ENCODE peak calls at places on chromosomes 3 and 15, in nine cellular contexts. L is GM12865; Q is fibroblast of mammary gland; U is stimulated activated CD8-positive, alpha-beta memory T cell treated with anti-CD3 and anti-CD28 coated beads, Interleukin-4, amount 100 ng/mL, for 48 hours; K is naive thymus-derived CD8-positive, alpha-beta T cell; N is astrocyte of the spinal cord; Z is AG20443; P is GM04503; W is psoas muscle. M is an unnamed sample.

GRCh38 chr15:31212956-31213694 is 111.6 kb upstream of the TRPM1 start:
- DNase-seq in L (no peak), Q (no peak), U (no peak), K (no peak), N (no peak), Z (no peak), P (no peak), W (no peak), M (no peak)

GRCh38 chr3:42666022-42666421 is 12.5 kb downstream of the ZBTB47 start:
- DNase-seq in L (no peak), Q (no peak), U (peak), K (no peak), N (no peak), Z (peak), P (no peak), W (no peak), M (no peak)

GRCh38 chr3:4504340-4505261 is 11.5 kb downstream of the ITPR1 start:
- DNase-seq in L (peak), Q (peak), U (peak), K (peak), N (no peak), Z (no peak), P (no peak), W (no peak), M (no peak)

GRCh38 chr3:122794779-122795673 is at the start of gene SLC49A4:
- DNase-seq in L (peak), Q (peak), U (peak), K (peak), N (peak), Z (peak), P (peak), W (peak), M (peak)

GRCh38 chr3:35088943-35089342 is 550.4 kb upstream of the ARPP21 start:
- DNase-seq in L (no peak), Q (no peak), U (no peak), K (no peak), N (no peak), Z (no peak), P (no peak), W (no peak), M (no peak)

GRCh38 chr3:125212096-125212508 is 446 bp downstream of the SLC12A8 start:
- DNase-seq in L (no peak), Q (no peak), U (no peak), K (no peak), N (no peak), Z (no peak), P (no peak), W (no peak), M (no peak)

GRCh38 chr3:100289339-100289738 is 28.5 kb downstream of the TBC1D23 start:
- DNase-seq in L (no peak), Q (no peak), U (no peak), K (no peak), N (no peak), Z (no peak), P (no peak), W (no peak), M (no peak)

GRCh38 chr3:184259878-184260570 is 1.3 kb downstream of the CAMK2N2 start:
- DNase-seq in L (no peak), Q (no peak), U (peak), K (no peak), N (no peak), Z (peak), P (no peak), W (no peak), M (no peak)

GRCh38 chr15:80450811-80451321 is 46.7 kb downstream of the ARNT2 start:
- DNase-seq in L (no peak), Q (no peak), U (no peak), K (no peak), N (peak), Z (no peak), P (no peak), W (no peak), M (no peak)

GRCh38 chr3:111031538-111031937 is 40.1 kb upstream of the NECTIN3 start:
- DNase-seq in L (no peak), Q (no peak), U (no peak), K (no peak), N (no peak), Z (no peak), P (no peak), W (no peak), M (no peak)

GRCh38 chr15:40250304-40250656 is 11.4 kb downstream of the PAK6 start:
- DNase-seq in L (no peak), Q (no peak), U (no peak), K (no peak), N (no peak), Z (no peak), P (no peak), W (no peak), M (no peak)

GRCh38 chr3:49351521-49352011 is 6.6 kb downstream of the GPX1 start:
- DNase-seq in L (peak), Q (peak), U (no peak), K (no peak), N (peak), Z (peak), P (peak), W (no peak), M (peak)

GRCh38 chr15:74393423-74393822 is 26.0 kb upstream of the CYP11A1 start:
- DNase-seq in L (no peak), Q (no peak), U (no peak), K (no peak), N (no peak), Z (no peak), P (no peak), W (no peak), M (no peak)

GRCh38 chr15:83199288-83199687 is 8.3 kb downstream of the HDGFL3 start:
- DNase-seq in L (peak), Q (no peak), U (no peak), K (no peak), N (no peak), Z (no peak), P (no peak), W (no peak), M (no peak)

GRCh38 chr3:20924646-20925395 is 738.8 kb upstream of the SGO1 start:
- DNase-seq in L (no peak), Q (no peak), U (no peak), K (no peak), N (peak), Z (no peak), P (no peak), W (no peak), M (no peak)

GRCh38 chr3:185402561-185402960 is 39.6 kb downstream of the MAP3K13 start:
- DNase-seq in L (no peak), Q (peak), U (no peak), K (no peak), N (peak), Z (peak), P (no peak), W (no peak), M (no peak)

GRCh38 chr3:188889070-188889491 is 282.7 kb upstream of the TPRG1 start:
- DNase-seq in L (no peak), Q (peak), U (no peak), K (no peak), N (no peak), Z (no peak), P (no peak), W (no peak), M (no peak)

GRCh38 chr3:14989943-14990753 is 42.8 kb downstream of the NR2C2 start:
- DNase-seq in L (no peak), Q (peak), U (no peak), K (no peak), N (peak), Z (peak), P (peak), W (no peak), M (no peak)

GRCh38 chr3:63343674-63344073 is 65.6 kb downstream of the SYNPR start:
- DNase-seq in L (peak), Q (peak), U (peak), K (no peak), N (peak), Z (peak), P (peak), W (peak), M (peak)

GRCh38 chr3:194879126-194879887 is 193.6 kb downstream of the FAM43A start:
- DNase-seq in L (no peak), Q (no peak), U (peak), K (no peak), N (no peak), Z (no peak), P (no peak), W (no peak), M (no peak)

GRCh38 chr3:13104511-13104910 is 31.3 kb upstream of the IQSEC1 start:
- DNase-seq in L (no peak), Q (no peak), U (no peak), K (no peak), N (no peak), Z (no peak), P (no peak), W (no peak), M (no peak)

GRCh38 chr3:64539451-64540196 is 148.2 kb downstream of the ADAMTS9 start:
- DNase-seq in L (no peak), Q (peak), U (no peak), K (no peak), N (peak), Z (peak), P (peak), W (no peak), M (no peak)